ENCODE peak calls at places on chromosomes 12 and 14, in eight cellular contexts. G is midbrain, N is T follicular helper cell, A is left cardiac atrium, U is fibroblast of lung, E is AG08396, Z is WTC11, L is dorsolateral prefrontal cortex. M is an unnamed sample.

GRCh38 chr12:131432532-131433260 is 278.2 kb upstream of the SFSWAP start:
- DNase-seq in E (no peak), A (no peak), Z (no peak), L (no peak), U (no peak), G (no peak), N (no peak), M (no peak)

GRCh38 chr12:123942911-123943648 is 29.6 kb downstream of the CCDC92 start:
- DNase-seq in Z (no peak), A (no peak), L (no peak), G (no peak), E (no peak), N (no peak), U (peak), M (no peak)

GRCh38 chr14:92914087-92914656 is 8.8 kb upstream of the CHGA start:
- DNase-seq in G (no peak), Z (peak), N (peak), E (peak), L (no peak), U (peak), A (no peak), M (no peak)

GRCh38 chr12:14577344-14577743 is 9.7 kb upstream of the PLBD1 start:
- DNase-seq in L (no peak), Z (no peak), E (no peak), N (no peak), U (no peak), G (no peak), A (no peak), M (no peak)

GRCh38 chr12:60279224-60279623 is 683.4 kb downstream of the SLC16A7 start:
- DNase-seq in Z (no peak), E (peak), U (peak), A (no peak), N (no peak), L (no peak), G (no peak), M (no peak)

GRCh38 chr12:89779090-89779489 is 70.5 kb upstream of the ATP2B1 start:
- DNase-seq in N (no peak), U (no peak), L (no peak), Z (no peak), E (no peak), A (no peak), G (no peak), M (no peak)

GRCh38 chr12:20475542-20475941 is 107.2 kb downstream of the PDE3A start:
- DNase-seq in N (no peak), U (peak), A (no peak), G (no peak), L (no peak), E (no peak), Z (no peak), M (no peak)

GRCh38 chr12:124372831-124373230 is 77.9 kb downstream of the RFLNA start:
- DNase-seq in G (no peak), Z (no peak), A (no peak), N (no peak), U (no peak), E (no peak), L (no peak), M (no peak)

GRCh38 chr12:121240484-121241202 is 30.7 kb downstream of the P2RX4 start:
- DNase-seq in E (peak), A (peak), N (peak), Z (peak), U (peak), G (no peak), L (peak), M (peak)